ENCODE peak calls at places on chromosome X, in four cellular contexts. One of them, this sample, is unnamed.

GRCh38 chrX:23515028-23515427 is 152.3 kb upstream of the PRDX4 start:
- DNase-seq in Right ventricle myocardium inferior: no peak
- DNase-seq in glutamatergic neuron: no peak
- DNase-seq in transverse colon: no peak
- DNase-seq in this sample: no peak

GRCh38 chrX:109890300-109890699 is 112.6 kb upstream of the TMEM164 start:
- DNase-seq in transverse colon: no peak
- DNase-seq in Right ventricle myocardium inferior: no peak
- DNase-seq in glutamatergic neuron: peak; percentile 15
- DNase-seq in this sample: no peak

GRCh38 chrX:17818729-17819128 is 42.4 kb downstream of the RAI2 start:
- DNase-seq in glutamatergic neuron: no peak
- DNase-seq in transverse colon: no peak
- DNase-seq in Right ventricle myocardium inferior: no peak
- DNase-seq in this sample: no peak

GRCh38 chrX:8731579-8732395 is at the start of gene ANOS1:
- DNase-seq in Right ventricle myocardium inferior: peak; percentile 75
- DNase-seq in glutamatergic neuron: peak; percentile 64
- DNase-seq in transverse colon: no peak
- DNase-seq in this sample: peak; percentile 84

GRCh38 chrX:78455901-78456300 is 128.5 kb upstream of the CYSLTR1 start:
- DNase-seq in Right ventricle myocardium inferior: no peak
- DNase-seq in glutamatergic neuron: no peak
- DNase-seq in transverse colon: no peak
- DNase-seq in this sample: no peak

GRCh38 chrX:111515298-111515697 is 3.9 kb downstream of the SERTM2 start:
- DNase-seq in Right ventricle myocardium inferior: no peak
- DNase-seq in glutamatergic neuron: no peak
- DNase-seq in transverse colon: no peak
- DNase-seq in this sample: no peak

GRCh38 chrX:9610774-9611392 is 146.0 kb downstream of the TBL1X start:
- DNase-seq in glutamatergic neuron: no peak
- DNase-seq in transverse colon: no peak
- DNase-seq in Right ventricle myocardium inferior: no peak
- DNase-seq in this sample: no peak

GRCh38 chrX:152020895-152021294 is 46.4 kb upstream of the GABRE start:
- DNase-seq in glutamatergic neuron: no peak
- DNase-seq in transverse colon: no peak
- DNase-seq in Right ventricle myocardium inferior: no peak
- DNase-seq in this sample: no peak

GRCh38 chrX:23435575-23435974 is 100.9 kb downstream of the PTCHD1 start:
- DNase-seq in glutamatergic neuron: no peak
- DNase-seq in transverse colon: no peak
- DNase-seq in Right ventricle myocardium inferior: no peak
- DNase-seq in this sample: no peak

GRCh38 chrX:132165651-132166050 is 37.8 kb upstream of the FRMD7 start:
- DNase-seq in glutamatergic neuron: no peak
- DNase-seq in Right ventricle myocardium inferior: no peak
- DNase-seq in transverse colon: no peak
- DNase-seq in this sample: no peak

GRCh38 chrX:8404443-8404842 is 60.2 kb upstream of the VCX3B start:
- DNase-seq in Right ventricle myocardium inferior: no peak
- DNase-seq in glutamatergic neuron: no peak
- DNase-seq in transverse colon: no peak
- DNase-seq in this sample: no peak

GRCh38 chrX:40449396-40449795 is 131.4 kb upstream of the ATP6AP2 start:
- DNase-seq in transverse colon: no peak
- DNase-seq in Right ventricle myocardium inferior: no peak
- DNase-seq in glutamatergic neuron: no peak
- DNase-seq in this sample: no peak

GRCh38 chrX:17685026-17685425 is 52.3 kb upstream of the SCML1 start:
- DNase-seq in transverse colon: no peak
- DNase-seq in Right ventricle myocardium inferior: no peak
- DNase-seq in glutamatergic neuron: no peak
- DNase-seq in this sample: no peak

GRCh38 chrX:8913665-8914409 is 112.7 kb upstream of the FAM9A start:
- DNase-seq in transverse colon: peak; percentile 9
- DNase-seq in glutamatergic neuron: no peak
- DNase-seq in Right ventricle myocardium inferior: no peak
- DNase-seq in this sample: no peak

GRCh38 chrX:155778844-155779553 is 102.1 kb upstream of the VAMP7 start:
- DNase-seq in Right ventricle myocardium inferior: no peak
- DNase-seq in transverse colon: no peak
- DNase-seq in glutamatergic neuron: no peak
- DNase-seq in this sample: no peak

GRCh38 chrX:121975666-121976065 is 928.3 kb downstream of the GLUD2 start:
- DNase-seq in glutamatergic neuron: no peak
- DNase-seq in transverse colon: no peak
- DNase-seq in Right ventricle myocardium inferior: no peak
- DNase-seq in this sample: no peak

GRCh38 chrX:11470231-11470630 is 177.0 kb downstream of the AMELX start:
- DNase-seq in glutamatergic neuron: no peak
- DNase-seq in transverse colon: no peak
- DNase-seq in Right ventricle myocardium inferior: no peak
- DNase-seq in this sample: no peak

This sample was measured in ecto neural progenitor cell.